ENCODE peak calls at places on chromosomes 13 and 19, in nine cellular contexts. E is hepatocyte, C is OCI-LY7, D is SK-N-SH, Q is PC-3, L is GM23248, N is HCT116, J is MM.1S, V is Karpas-422. M is an unnamed sample.

GRCh38 chr13:48542581-48543341 is 9.9 kb upstream of the RCBTB2 start:
- DNase-seq in E (peak; percentile 46), C (peak; percentile 40), D (no peak), Q (no peak), L (peak; percentile 22), N (no peak), J (no peak), V (peak; percentile 71), M (no peak)

GRCh38 chr19:14758816-14759215 is 19.5 kb downstream of the ADGRE2 start:
- DNase-seq in E (peak; percentile 38), C (no peak), D (no peak), Q (peak; percentile 20), L (no peak), N (no peak), J (no peak), V (no peak), M (no peak)

GRCh38 chr19:48290341-48290922 is 20.6 kb downstream of the ZNF114 start:
- DNase-seq in E (peak; percentile 64), C (no peak), D (peak; percentile 58), Q (no peak), L (peak; percentile 70), N (no peak), J (no peak), V (no peak), M (peak; percentile 55)

GRCh38 chr13:87677334-87678234 is 6.4 kb downstream of the SLITRK5 start:
- DNase-seq in E (peak; percentile 31), C (peak; percentile 94), D (peak; percentile 63), Q (peak; percentile 14), L (peak; percentile 8), N (no peak), J (peak; percentile 70), V (no peak), M (no peak)

GRCh38 chr19:38090561-38090960 is 133.5 kb downstream of the DPF1 start:
- DNase-seq in E (no peak), C (no peak), D (no peak), Q (no peak), L (no peak), N (no peak), J (no peak), V (no peak), M (no peak)

GRCh38 chr13:80082396-80083096 is 258.4 kb downstream of the SPRY2 start:
- DNase-seq in E (no peak), C (no peak), D (no peak), Q (peak; percentile 34), L (peak; percentile 63), N (no peak), J (no peak), V (no peak), M (no peak)

GRCh38 chr13:43285891-43286602 is 262.7 kb downstream of the DNAJC15 start:
- DNase-seq in E (no peak), C (no peak), D (no peak), Q (peak; percentile 33), L (peak; percentile 69), N (no peak), J (no peak), V (no peak), M (no peak)

GRCh38 chr13:50805805-50806204 is 37.7 kb downstream of the DLEU7 start:
- DNase-seq in E (no peak), C (peak; percentile 41), D (no peak), Q (peak; percentile 19), L (peak; percentile 46), N (peak; percentile 8), J (no peak), V (peak; percentile 51), M (no peak)

GRCh38 chr13:76293346-76293745 is 592.9 kb downstream of the KCTD12 start:
- DNase-seq in E (no peak), C (no peak), D (no peak), Q (peak; percentile 76), L (peak; percentile 66), N (no peak), J (no peak), V (no peak), M (peak; percentile 43)

GRCh38 chr13:110397445-110397844 is 90.4 kb downstream of the COL4A2 start:
- DNase-seq in E (no peak), C (no peak), D (no peak), Q (peak; percentile 23), L (peak; percentile 80), N (no peak), J (no peak), V (no peak), M (peak; percentile 0)

GRCh38 chr13:110396913-110397379 is 89.9 kb downstream of the COL4A2 start:
- DNase-seq in E (peak; percentile 73), C (no peak), D (no peak), Q (peak; percentile 92), L (peak; percentile 100), N (no peak), J (no peak), V (no peak), M (no peak)

GRCh38 chr13:110398564-110399507 is 91.8 kb downstream of the COL4A2 start:
- DNase-seq in E (no peak), C (no peak), D (no peak), Q (no peak), L (peak; percentile 72), N (no peak), J (no peak), V (no peak), M (no peak)

GRCh38 chr13:110394371-110394841 is 87.3 kb downstream of the COL4A2 start:
- DNase-seq in E (no peak), C (no peak), D (no peak), Q (no peak), L (no peak), N (no peak), J (no peak), V (no peak), M (no peak)

GRCh38 chr13:110396476-110396875 is 89.4 kb downstream of the COL4A2 start:
- DNase-seq in E (no peak), C (no peak), D (no peak), Q (no peak), L (no peak), N (no peak), J (no peak), V (no peak), M (no peak)
- H3K4me3 ChIP-seq in E (no peak overlapping the region), C (no peak overlapping the region), D (no peak overlapping the region), Q (no peak overlapping the region), L (peak overlapping the region; percentile 18), N (no peak overlapping the region), J (no peak overlapping the region), V (no peak overlapping the region), M (no peak overlapping the region)

GRCh38 chr19:31402931-31403330 is 53.7 kb upstream of the TSHZ3 start:
- DNase-seq in E (no peak), C (no peak), D (no peak), Q (no peak), L (peak; percentile 46), N (no peak), J (no peak), V (no peak), M (no peak)

GRCh38 chr19:31413353-31413752 is 64.1 kb upstream of the TSHZ3 start:
- DNase-seq in E (no peak), C (no peak), D (no peak), Q (no peak), L (no peak), N (no peak), J (no peak), V (no peak), M (no peak)

GRCh38 chr19:31406106-31406505 is 56.9 kb upstream of the TSHZ3 start:
- DNase-seq in E (no peak), C (no peak), D (no peak), Q (no peak), L (no peak), N (no peak), J (no peak), V (no peak), M (no peak)

DNA sequence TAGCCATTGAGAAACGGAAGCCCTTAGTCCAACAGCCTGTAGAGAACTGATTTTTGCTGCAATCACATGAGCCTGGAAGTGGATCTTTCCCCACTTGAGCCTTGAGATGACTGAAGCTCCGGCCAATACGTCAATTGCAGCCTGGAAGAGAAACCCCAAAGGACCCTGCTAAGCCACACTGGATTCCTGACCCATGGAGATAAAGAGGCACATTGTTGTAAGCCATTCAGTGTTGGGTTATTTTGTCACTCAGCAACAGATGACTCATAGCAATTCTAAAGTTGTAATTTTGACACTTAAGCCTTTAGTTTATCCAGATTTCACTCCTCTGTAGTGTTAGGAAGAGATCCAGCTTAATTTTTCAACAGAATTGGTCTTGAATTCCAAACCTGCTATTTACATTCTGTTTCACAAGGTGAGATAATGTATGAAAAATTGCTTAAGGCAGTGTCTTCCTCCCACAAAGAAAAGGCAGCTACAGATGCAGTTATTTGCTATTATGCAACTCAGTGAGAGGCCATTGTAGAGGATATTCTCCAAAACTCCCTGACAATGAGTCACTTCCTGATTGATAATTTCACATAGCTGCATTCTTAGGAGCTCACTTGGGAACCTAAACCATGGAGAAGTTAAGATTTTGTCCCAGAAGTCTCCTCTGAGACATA is 59.4 kb upstream of the TSHZ3 start:
- DNase-seq in E (peak; percentile 38), C (no peak), D (no peak), Q (peak; percentile 36), L (peak; percentile 90), N (no peak), J (no peak), V (no peak), M (no peak)
- H3K9me2 ChIP-seq in E (no peaks in the 10 kb centered on the region), C (no peaks in the 10 kb centered on the region), D (no peaks in the 10 kb centered on the region), Q (no peaks in the 10 kb centered on the region), L (no peaks in the 10 kb centered on the region), N (no peaks in the 10 kb centered on the region), J (no peaks in the 10 kb centered on the region), V (no peaks in the 10 kb centered on the region), M (no peaks in the 10 kb centered on the region)

DNA sequence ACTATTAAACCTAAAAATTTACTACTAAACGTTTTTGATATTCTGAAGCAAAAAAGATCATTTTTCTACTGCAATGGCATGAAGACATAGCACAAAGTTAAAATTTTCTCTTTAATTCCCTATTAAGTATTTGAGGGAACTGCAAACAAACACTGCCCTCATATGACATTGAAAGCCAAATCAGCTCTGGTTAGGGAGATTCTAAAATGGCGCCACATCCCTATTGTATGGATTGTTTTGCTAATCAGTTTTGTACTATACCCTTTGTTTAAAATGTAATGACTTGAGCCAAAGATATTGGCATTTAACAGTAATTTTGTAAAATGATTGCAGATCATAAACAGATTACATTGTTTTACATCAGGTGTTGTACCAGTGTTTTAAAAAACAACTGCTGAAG is 65.8 kb downstream of the FLT1 start:
- DNase-seq in E (no peak), C (no peak), D (no peak), Q (no peak), L (no peak), N (no peak), J (no peak), V (no peak), M (no peak)
- H3K4me2 ChIP-seq in E (no peak overlapping the region), C (peak overlapping the region; percentile 72), D (no peak overlapping the region), Q (no peak overlapping the region), L (no peak overlapping the region), N (no peak overlapping the region), J (peak overlapping the region; percentile 40), V (no peak overlapping the region), M (no peak overlapping the region)

DNA sequence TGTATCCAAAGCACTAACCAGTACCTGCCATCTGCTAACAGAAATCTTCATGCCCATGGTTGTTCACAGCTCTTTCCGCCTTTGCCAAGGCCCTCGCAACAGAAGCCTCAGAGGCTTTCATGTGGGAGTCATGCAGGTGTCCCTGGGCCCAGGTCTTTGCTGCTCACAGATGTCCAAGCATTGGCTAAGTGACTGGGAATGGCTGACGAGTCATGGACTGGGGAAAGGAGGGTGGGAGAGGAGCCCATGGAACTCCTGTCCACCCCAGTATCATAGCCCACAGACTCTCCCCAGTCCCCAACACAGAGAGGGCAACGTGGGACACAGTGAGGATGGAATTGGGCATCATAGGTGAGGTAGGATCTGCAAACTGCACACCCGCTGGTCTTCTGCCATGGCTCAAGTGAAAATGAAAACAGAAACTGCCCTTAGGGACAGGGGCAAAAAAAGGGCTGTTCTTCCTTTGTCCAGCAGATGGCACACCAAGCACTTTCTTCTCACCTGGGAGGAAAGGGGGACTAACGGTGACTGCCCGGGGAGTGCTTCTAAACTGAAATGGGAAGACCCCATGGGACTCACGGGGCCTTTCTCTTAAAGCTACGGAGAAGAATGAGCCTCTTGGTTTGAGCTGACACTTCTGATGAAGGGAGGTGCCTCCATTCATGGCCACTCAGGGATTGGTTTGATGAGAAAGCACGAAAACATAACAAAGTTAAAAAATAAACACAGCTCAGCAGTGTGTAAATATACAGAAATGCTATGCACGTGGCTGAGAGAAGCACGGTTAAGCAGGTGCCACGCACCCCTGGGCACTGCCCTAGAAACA is 11.1 kb upstream of the DHRS12 start:
- DNase-seq in E (peak; percentile 75), C (peak; percentile 90), D (peak; percentile 79), Q (peak; percentile 79), L (peak; percentile 66), N (peak; percentile 60), J (peak; percentile 69), V (peak; percentile 94), M (peak; percentile 55)
- H3K4me3 ChIP-seq in E (no peak overlapping the region), C (peak overlapping the region; percentile 47), D (peak overlapping the region; percentile 47), Q (peak overlapping the region; percentile 68), L (peak overlapping the region; percentile 44), N (peak overlapping the region; percentile 33), J (peak overlapping the region; percentile 52), V (peak overlapping the region; percentile 56), M (peak overlapping the region; percentile 7)

M was measured in PC-9.